ENCODE peak calls at places on chromosomes 13 and 19, in eight cellular contexts. D is HFFc6, E is transverse colon, O is NCI-H1436, Q is NCI-H1092 treated with DMSO at 0.1 percent for 48 hours, T is osteocyte, X is NCI-H510A, V is mesothelial cell of epicardium. K is an unnamed sample.

GRCh38 chr19:38079926-38080380 is 144.1 kb downstream of the DPF1 start:
- DNase-seq in V (no peak), E (no peak), O (no peak), T (no peak), D (peak; percentile 91), Q (peak; percentile 84), X (peak; percentile 47), K (peak; percentile 71)

GRCh38 chr19:43699506-43700367 is 16.1 kb upstream of the IRGC start:
- DNase-seq in T (no peak), V (peak; percentile 73), Q (peak; percentile 1), X (no peak), E (peak; percentile 48), O (no peak), D (no peak), K (no peak)

GRCh38 chr19:48967346-48968178 is 2.5 kb downstream of the FTL start:
- DNase-seq in X (no peak), O (no peak), V (no peak), E (peak; percentile 42), T (no peak), Q (no peak), D (peak; percentile 41), K (no peak)

GRCh38 chr19:12788682-12789097 is 2.6 kb upstream of the JUNB start:
- DNase-seq in D (no peak), Q (peak; percentile 63), T (no peak), X (no peak), O (no peak), E (peak; percentile 89), V (peak; percentile 67), K (no peak)

GRCh38 chr19:47762615-47763308 is 15.7 kb upstream of the SELENOW start:
- DNase-seq in Q (no peak), X (no peak), O (no peak), D (no peak), E (no peak), V (no peak), T (no peak), K (no peak)

GRCh38 chr13:27359203-27359821 is 65.1 kb upstream of the GTF3A start:
- DNase-seq in T (peak; percentile 90), D (peak; percentile 57), V (peak; percentile 81), X (no peak), O (peak; percentile 34), E (peak; percentile 79), Q (peak; percentile 53), K (no peak)

GRCh38 chr19:5038631-5039271 is 69.8 kb downstream of the KDM4B start:
- DNase-seq in O (no peak), Q (peak; percentile 5), V (no peak), X (peak; percentile 47), T (no peak), D (no peak), E (no peak), K (no peak)

GRCh38 chr13:113905018-113905417 is 41.1 kb upstream of the GAS6 start:
- DNase-seq in T (peak; percentile 60), V (peak; percentile 30), Q (no peak), O (no peak), D (no peak), E (no peak), X (no peak), K (no peak)

GRCh38 chr19:49567722-49568454 is 12.5 kb downstream of the NOSIP start:
- DNase-seq in O (no peak), V (no peak), D (no peak), X (no peak), T (no peak), E (peak; percentile 57), Q (no peak), K (no peak)

GRCh38 chr13:50370303-50370950 is 355.2 kb downstream of the KCNRG start:
- DNase-seq in T (no peak), Q (no peak), O (no peak), X (no peak), V (no peak), E (no peak), D (no peak), K (no peak)

GRCh38 chr13:51249767-51250741 is 27.9 kb downstream of the FAM124A start:
- DNase-seq in Q (no peak), O (no peak), X (no peak), V (no peak), D (no peak), T (no peak), E (no peak), K (no peak)

GRCh38 chr13:93765811-93766210 is 539.2 kb downstream of the GPC6 start:
- DNase-seq in O (no peak), T (no peak), E (no peak), D (no peak), X (no peak), V (no peak), Q (no peak), K (no peak)

GRCh38 chr19:56142087-56142787 is 1.1 kb downstream of the ZNF444 start:
- DNase-seq in Q (no peak), O (no peak), E (peak; percentile 64), V (no peak), X (peak; percentile 80), D (no peak), T (no peak), K (no peak)

GRCh38 chr19:46213156-46213555 is 16.4 kb upstream of the IGFL1 start:
- DNase-seq in Q (no peak), E (no peak), T (no peak), D (no peak), V (no peak), O (no peak), X (no peak), K (no peak)

GRCh38 chr19:48290341-48290922 is 20.6 kb downstream of the ZNF114 start:
- DNase-seq in X (no peak), O (no peak), E (no peak), V (no peak), D (peak; percentile 47), T (no peak), Q (no peak), K (no peak)

GRCh38 chr19:33050110-33050509 is 14.6 kb downstream of the RHPN2 start:
- DNase-seq in E (no peak), D (no peak), Q (no peak), T (no peak), O (no peak), X (no peak), V (no peak), K (no peak)

GRCh38 chr19:531753-532571 is at the start of gene CDC34:
- DNase-seq in V (no peak), O (no peak), D (no peak), Q (no peak), E (peak; percentile 26), X (no peak), T (no peak), K (no peak)

GRCh38 chr19:12859546-12859945 is 21.2 kb downstream of the MAST1 start:
- DNase-seq in O (no peak), X (no peak), D (no peak), Q (no peak), T (no peak), E (no peak), V (no peak), K (no peak)

GRCh38 chr13:104641309-104641708 is 1575.1 kb upstream of the SLC10A2 start:
- DNase-seq in T (no peak), D (no peak), O (no peak), V (no peak), X (no peak), E (no peak), Q (no peak), K (peak; percentile 13)

GRCh38 chr13:82655518-82655855 is 1226.8 kb downstream of the SLITRK1 start:
- DNase-seq in Q (no peak), D (no peak), X (no peak), E (no peak), V (no peak), T (no peak), O (no peak), K (no peak)

GRCh38 chr13:26280295-26280694 is 26.4 kb downstream of the CDK8 start:
- DNase-seq in T (no peak), X (no peak), E (no peak), D (peak; percentile 92), O (no peak), Q (no peak), V (no peak), K (peak; percentile 15)

GRCh38 chr19:3433313-3433712 is 47.0 kb downstream of the SMIM24 start:
- DNase-seq in T (no peak), E (no peak), Q (no peak), X (no peak), D (no peak), V (no peak), O (no peak), K (no peak)

GRCh38 chr19:20325151-20325550 is 158.1 kb downstream of the ZNF486 start:
- DNase-seq in Q (no peak), V (no peak), E (no peak), T (no peak), X (no peak), O (no peak), D (no peak), K (no peak)

GRCh38 chr19:29668746-29669609 is 3.7 kb downstream of the PLEKHF1 start:
- DNase-seq in E (no peak), T (no peak), V (no peak), O (no peak), D (no peak), Q (no peak), X (no peak), K (no peak)

GRCh38 chr13:30569901-30570576 is 47.7 kb upstream of the USPL1 start:
- DNase-seq in X (no peak), T (no peak), V (no peak), D (peak; percentile 94), Q (no peak), E (peak; percentile 13), O (no peak), K (peak; percentile 94)

GRCh38 chr19:35757231-35757748 is 461 bp upstream of the HSPB6 start:
- DNase-seq in O (no peak), T (peak; percentile 90), V (peak; percentile 75), Q (peak; percentile 89), E (peak; percentile 74), X (no peak), D (peak; percentile 89), K (peak; percentile 98)

GRCh38 chr13:44879452-44880058 is 109.7 kb downstream of the NUFIP1 start:
- DNase-seq in E (peak; percentile 31), T (no peak), D (peak; percentile 58), Q (peak; percentile 21), X (no peak), V (no peak), O (no peak), K (no peak)

GRCh38 chr19:5563941-5564612 is 3.7 kb downstream of the TINCR start:
- DNase-seq in O (no peak), V (no peak), T (no peak), D (peak; percentile 74), Q (no peak), X (no peak), E (no peak), K (no peak)

GRCh38 chr13:21443171-21443570 is 15.9 kb downstream of the ZDHHC20 start:
- DNase-seq in D (no peak), V (no peak), Q (no peak), E (no peak), X (no peak), T (no peak), O (no peak), K (no peak)

GRCh38 chr13:95644611-95645052 is at the start of gene DZIP1:
- DNase-seq in X (peak; percentile 77), Q (peak; percentile 88), D (peak; percentile 81), O (peak; percentile 5), E (peak; percentile 65), V (peak; percentile 75), T (peak; percentile 92), K (peak; percentile 63)

GRCh38 chr13:109938255-109938936 is 152.0 kb upstream of the IRS2 start:
- DNase-seq in E (no peak), Q (no peak), X (no peak), D (peak; percentile 63), T (no peak), V (no peak), O (no peak), K (peak; percentile 86)

GRCh38 chr13:87331178-87331577 is 340.0 kb upstream of the SLITRK5 start:
- DNase-seq in Q (no peak), X (no peak), O (no peak), E (no peak), V (no peak), T (no peak), D (no peak), K (peak; percentile 33)

GRCh38 chr19:1009043-1009975 is 9.1 kb downstream of the GRIN3B start:
- DNase-seq in D (peak; percentile 89), T (no peak), O (no peak), Q (no peak), X (no peak), E (peak; percentile 32), V (no peak), K (no peak)